ENCODE peak calls at places on chromosomes 11 and 22, in ten cellular contexts. J is GM23248; O is fibroblast of lung; Z is ELF-1; Y is effector CD4-positive, alpha-beta T cell; P is HFF-Myc; S is H7; R is H9; W is T follicular helper cell; H is NCI-H1092. G is an unnamed sample.
A peak's percentile ranks its signal among the peaks of the same experiment; 100 is the strongest.

GRCh38 chr11:61891331-61892084 is at the start of gene FADS3:
- DNase-seq in S (peak; percentile 99), P (no peak), J (peak; percentile 87), R (peak; percentile 96), W (peak; percentile 42), H (peak; percentile 38), Y (peak; percentile 54), O (peak; percentile 74), Z (peak; percentile 86), G (peak; percentile 77)

GRCh38 chr11:130611791-130612251 is 163.4 kb downstream of the ADAMTS15 start:
- DNase-seq in O (peak; percentile 87), W (no peak), Y (no peak), J (peak; percentile 93), R (no peak), H (no peak), Z (no peak), P (no peak), S (no peak), G (no peak)

GRCh38 chr11:75785187-75785586 is 16.6 kb downstream of the DGAT2 start:
- DNase-seq in Y (no peak), W (no peak), J (no peak), P (no peak), S (no peak), Z (no peak), H (no peak), O (no peak), R (no peak), G (no peak)

GRCh38 chr11:62976109-62976508 is 8.7 kb downstream of the SLC22A6 start:
- DNase-seq in P (no peak), S (peak; percentile 51), Z (peak; percentile 23), H (no peak), W (no peak), O (no peak), J (no peak), Y (no peak), R (no peak), G (no peak)

GRCh38 chr11:96337541-96338530 is 5.2 kb downstream of the MAML2 start:
- DNase-seq in P (no peak), R (no peak), J (peak; percentile 73), W (no peak), O (peak; percentile 44), Z (no peak), H (no peak), Y (no peak), S (no peak), G (no peak)

GRCh38 chr22:48707749-48708557 is 1119.7 kb downstream of the BRD1 start:
- DNase-seq in O (no peak), Z (no peak), H (no peak), Y (no peak), J (no peak), W (no peak), R (no peak), S (peak; percentile 52), P (no peak), G (no peak)

GRCh38 chr11:23232652-23233051 is 372.4 kb upstream of the CCDC179 start:
- DNase-seq in J (peak; percentile 4), S (no peak), P (no peak), O (no peak), Z (no peak), R (no peak), W (no peak), Y (no peak), H (no peak), G (no peak)

GRCh38 chr11:84947970-84948600 is 679.1 kb downstream of the DLG2 start:
- DNase-seq in O (peak; percentile 63), J (peak; percentile 69), Z (peak; percentile 12), Y (no peak), S (no peak), P (no peak), H (no peak), R (no peak), W (no peak), G (no peak)

GRCh38 chr22:48901324-48901723 is 926.3 kb downstream of the BRD1 start:
- DNase-seq in W (no peak), R (peak; percentile 18), P (no peak), Z (no peak), O (no peak), Y (no peak), S (peak; percentile 28), J (no peak), H (no peak), G (no peak)

GRCh38 chr11:115222218-115222862 is 281.9 kb downstream of the CADM1 start:
- DNase-seq in W (no peak), O (peak; percentile 98), Z (no peak), H (no peak), R (no peak), Y (no peak), P (peak; percentile 61), S (no peak), J (peak; percentile 83), G (peak; percentile 85)

GRCh38 chr11:74442601-74443000 is 24.7 kb downstream of the KCNE3 start:
- DNase-seq in J (peak; percentile 52), S (no peak), R (no peak), Z (no peak), O (peak; percentile 65), W (no peak), H (no peak), Y (no peak), P (no peak), G (no peak)

GRCh38 chr11:66957971-66958231 is 282 bp downstream of the PC start:
- DNase-seq in R (no peak), P (no peak), S (peak; percentile 94), W (no peak), O (no peak), Y (no peak), H (peak; percentile 73), Z (no peak), J (no peak), G (peak; percentile 46)

GRCh38 chr22:42296381-42296853 is 26.0 kb upstream of the TCF20 start:
- DNase-seq in O (no peak), P (no peak), R (no peak), Y (no peak), S (peak; percentile 88), W (no peak), H (peak; percentile 95), J (no peak), Z (no peak), G (peak; percentile 72)

GRCh38 chr11:59199546-59200420 is 12.9 kb downstream of the MPEG1 start:
- DNase-seq in Y (no peak), S (no peak), H (no peak), O (no peak), R (no peak), J (no peak), P (no peak), Z (no peak), W (no peak), G (no peak)

GRCh38 chr11:134414772-134415765 is 3.0 kb upstream of the B3GAT1 start:
- DNase-seq in H (no peak), P (no peak), W (no peak), J (no peak), Z (no peak), S (peak; percentile 49), O (no peak), R (no peak), Y (no peak), G (no peak)

GRCh38 chr11:107653077-107653476 is 58.8 kb downstream of the SLN start:
- DNase-seq in P (no peak), R (no peak), J (peak; percentile 2), Y (no peak), W (no peak), S (no peak), O (no peak), H (no peak), Z (no peak), G (no peak)

GRCh38 chr11:40882301-40882700 is 577.2 kb downstream of the LRRC4C start:
- DNase-seq in W (no peak), Z (no peak), R (no peak), J (no peak), H (no peak), O (no peak), P (no peak), Y (no peak), S (no peak), G (no peak)

GRCh38 chr11:31477528-31478255 is 31.7 kb downstream of the IMMP1L start:
- DNase-seq in O (no peak), Z (no peak), R (no peak), S (no peak), H (no peak), Y (no peak), W (no peak), P (no peak), J (no peak), G (no peak)

GRCh38 chr11:88553204-88553603 is 215.7 kb upstream of the CTSC start:
- DNase-seq in S (no peak), Z (no peak), H (no peak), R (no peak), O (peak; percentile 42), Y (no peak), W (no peak), P (no peak), J (peak; percentile 69), G (no peak)

GRCh38 chr11:102603091-102603490 is 22.0 kb downstream of the MMP20 start:
- DNase-seq in Z (peak; percentile 33), Y (no peak), R (no peak), P (no peak), J (peak; percentile 49), O (peak; percentile 89), H (no peak), S (peak; percentile 5), W (no peak), G (no peak)

GRCh38 chr11:126926376-126926791 is 74.2 kb downstream of the KIRREL3 start:
- DNase-seq in Z (no peak), S (no peak), H (no peak), O (peak; percentile 83), Y (no peak), P (no peak), W (no peak), R (peak; percentile 20), J (peak; percentile 48), G (no peak)

GRCh38 chr22:46971141-46971775 is 208.8 kb downstream of the TBC1D22A start:
- DNase-seq in J (no peak), S (no peak), P (no peak), R (no peak), Z (no peak), O (peak; percentile 27), H (no peak), W (no peak), Y (no peak), G (no peak)

GRCh38 chr22:40243891-40244290 is 66.2 kb downstream of the TNRC6B start:
- DNase-seq in Z (no peak), R (no peak), P (no peak), J (no peak), H (no peak), S (no peak), W (no peak), Y (no peak), O (no peak), G (no peak)

GRCh38 chr22:46984751-46985506 is 222.5 kb downstream of the TBC1D22A start:
- DNase-seq in P (no peak), H (no peak), Z (peak; percentile 29), S (peak; percentile 48), Y (no peak), J (peak; percentile 92), R (no peak), O (peak; percentile 84), W (no peak), G (no peak)

GRCh38 chr22:36301384-36301828 is 48.5 kb downstream of the APOL1 start:
- DNase-seq in Z (peak; percentile 91), P (peak; percentile 32), R (peak; percentile 93), Y (peak; percentile 81), O (peak; percentile 43), H (peak; percentile 42), J (peak; percentile 71), W (peak; percentile 75), S (peak; percentile 96), G (peak; percentile 52)

GRCh38 chr11:35826949-35827348 is 116.9 kb upstream of the LDLRAD3 start:
- DNase-seq in O (no peak), R (no peak), W (no peak), J (no peak), H (no peak), P (no peak), Z (no peak), S (no peak), Y (no peak), G (no peak)

GRCh38 chr11:132595711-132596111 is 936.6 kb downstream of the OPCML start:
- DNase-seq in J (no peak), W (no peak), Y (no peak), Z (no peak), R (no peak), S (no peak), H (peak; percentile 73), O (peak; percentile 79), P (no peak), G (no peak)

GRCh38 chr22:19996694-19997384 is 19.8 kb downstream of the ARVCF start:
- DNase-seq in H (no peak), O (no peak), Y (no peak), W (no peak), P (no peak), S (no peak), Z (no peak), R (no peak), J (no peak), G (no peak)

G was measured in SHP77.